ENCODE peak calls at places on chromosomes 7 and 10, in eight cellular contexts. F is C1 segment of cervical spinal cord, Q is bronchial epithelial cell, R is neuronal stem cell, Y is T-cell, B is endothelial cell, O is GM19239, H is OCI-LY7. J is an unnamed sample.

GRCh38 chr10:119917777-119918176 is 25.2 kb downstream of the SEC23IP start:
- DNase-seq in F (no peak), Q (no peak), R (no peak), Y (no peak), B (no peak), O (no peak), H (no peak), J (no peak)

GRCh38 chr10:107616463-107617131 is 452.1 kb upstream of the SORCS1 start:
- DNase-seq in F (no peak), Q (peak; percentile 96), R (no peak), Y (no peak), B (no peak), O (no peak), H (no peak), J (no peak)

GRCh38 chr10:29858352-29859267 is 200.8 kb downstream of the JCAD start:
- DNase-seq in F (no peak), Q (peak; percentile 69), R (peak; percentile 46), Y (no peak), B (peak; percentile 76), O (no peak), H (no peak), J (peak; percentile 87)

GRCh38 chr7:10571759-10572158 is 401.9 kb upstream of the PHF14 start:
- DNase-seq in F (no peak), Q (no peak), R (no peak), Y (no peak), B (no peak), O (no peak), H (no peak), J (no peak)

GRCh38 chr7:87370660-87371180 is 25.3 kb downstream of the CROT start:
- DNase-seq in F (no peak), Q (peak; percentile 48), R (no peak), Y (no peak), B (no peak), O (no peak), H (no peak), J (peak; percentile 24)

GRCh38 chr7:41788556-41788955 is 85.7 kb upstream of the INHBA start:
- DNase-seq in F (no peak), Q (peak; percentile 89), R (no peak), Y (no peak), B (no peak), O (no peak), H (no peak), J (no peak)

GRCh38 chr7:585229-585711 is 65.6 kb upstream of the PDGFA start:
- DNase-seq in F (no peak), Q (no peak), R (no peak), Y (no peak), B (no peak), O (peak; percentile 71), H (no peak), J (no peak)

GRCh38 chr7:116232402-116232749 is 22.0 kb downstream of the TES start:
- DNase-seq in F (no peak), Q (peak; percentile 56), R (no peak), Y (no peak), B (no peak), O (no peak), H (no peak), J (peak; percentile 44)

GRCh38 chr7:103432713-103433112 is 13.3 kb downstream of the SLC26A5 start:
- DNase-seq in F (no peak), Q (peak; percentile 30), R (no peak), Y (no peak), B (no peak), O (no peak), H (no peak), J (no peak)

GRCh38 chr7:92693519-92693918 is 103.3 kb upstream of the FAM133B start:
- DNase-seq in F (no peak), Q (no peak), R (no peak), Y (no peak), B (no peak), O (no peak), H (no peak), J (no peak)

GRCh38 chr7:91082854-91083495 is 181.3 kb upstream of the FZD1 start:
- DNase-seq in F (no peak), Q (peak; percentile 30), R (peak; percentile 11), Y (no peak), B (no peak), O (no peak), H (peak; percentile 23), J (peak; percentile 59)

GRCh38 chr7:28069788-28070187 is 110.8 kb downstream of the JAZF1 start:
- DNase-seq in F (no peak), Q (no peak), R (no peak), Y (no peak), B (no peak), O (no peak), H (no peak), J (peak; percentile 59)

GRCh38 chr10:110209399-110209925 is 2.1 kb downstream of the MXI1 start:
- DNase-seq in F (peak; percentile 60), Q (peak; percentile 76), R (peak; percentile 38), Y (peak; percentile 78), B (peak; percentile 42), O (no peak), H (peak; percentile 74), J (peak; percentile 64)

GRCh38 chr7:73909051-73909941 is 48.3 kb downstream of the TMEM270 start:
- DNase-seq in F (no peak), Q (no peak), R (no peak), Y (no peak), B (no peak), O (no peak), H (peak; percentile 28), J (no peak)

GRCh38 chr10:132606536-132607316 is 69.1 kb downstream of the INPP5A start:
- DNase-seq in F (no peak), Q (no peak), R (no peak), Y (no peak), B (no peak), O (no peak), H (no peak), J (no peak)

GRCh38 chr7:95545007-95545615 is 51.2 kb downstream of the PDK4 start:
- DNase-seq in F (no peak), Q (peak; percentile 73), R (no peak), Y (no peak), B (peak; percentile 40), O (no peak), H (no peak), J (peak; percentile 78)

GRCh38 chr7:74454948-74455804 is 1.5 kb downstream of the GTF2IRD1 start:
- DNase-seq in F (no peak), Q (no peak), R (no peak), Y (no peak), B (no peak), O (no peak), H (no peak), J (no peak)

GRCh38 chr7:80185571-80185970 is 50.9 kb downstream of the GNAI1 start:
- DNase-seq in F (no peak), Q (no peak), R (no peak), Y (no peak), B (no peak), O (no peak), H (no peak), J (no peak)

GRCh38 chr10:48459270-48460147 is 145.4 kb downstream of the ARHGAP22 start:
- DNase-seq in F (no peak), Q (no peak), R (no peak), Y (no peak), B (no peak), O (no peak), H (no peak), J (no peak)